ENCODE peak calls at places on chromosomes 1 and 21, in four cellular contexts. I is tibial nerve, V is fibroblast of lung, Q is AG04450. R is an unnamed sample.

GRCh38 chr21:16330340-16331319 is 600.8 kb downstream of the USP25 start:
- DNase-seq in I (peak; percentile 88), V (peak; percentile 89), Q (peak; percentile 44), R (no peak)

GRCh38 chr1:41394405-41394804 is 33.2 kb downstream of the FOXO6 start:
- DNase-seq in I (no peak), V (no peak), Q (no peak), R (no peak)

GRCh38 chr1:212648431-212648830 is 39.9 kb downstream of the ATF3 start:
- DNase-seq in I (no peak), V (no peak), Q (no peak), R (no peak)

GRCh38 chr1:91846007-91846620 is 39.8 kb downstream of the TGFBR3 start:
- DNase-seq in I (peak; percentile 47), V (peak; percentile 83), Q (peak; percentile 29), R (no peak)

GRCh38 chr1:33133478-33134105 is 48.3 kb downstream of the TRIM62 start:
- DNase-seq in I (no peak), V (no peak), Q (no peak), R (no peak)

GRCh38 chr1:54894271-54894670 is 7.3 kb upstream of the DHCR24 start:
- DNase-seq in I (no peak), V (no peak), Q (no peak), R (no peak)

GRCh38 chr1:212070720-212071302 is 35.3 kb downstream of the DTL start:
- DNase-seq in I (no peak), V (peak; percentile 78), Q (peak; percentile 8), R (no peak)

GRCh38 chr1:40185951-40186864 is 25.0 kb downstream of the RLF start:
- DNase-seq in I (no peak), V (no peak), Q (no peak), R (no peak)

GRCh38 chr1:29121951-29122661 is 1.6 kb downstream of the TMEM200B start:
- DNase-seq in I (no peak), V (peak; percentile 42), Q (no peak), R (no peak)

GRCh38 chr1:214808845-214809460 is 206.0 kb downstream of the CENPF start:
- DNase-seq in I (no peak), V (peak; percentile 66), Q (no peak), R (no peak)

GRCh38 chr1:31872658-31873636 is 57.1 kb upstream of the SPOCD1 start:
- DNase-seq in I (no peak), V (no peak), Q (no peak), R (no peak)

GRCh38 chr1:205108464-205108863 is 13.3 kb downstream of the RBBP5 start:
- DNase-seq in I (no peak), V (no peak), Q (no peak), R (no peak)

GRCh38 chr1:62240651-62241050 is 46.0 kb downstream of the L1TD1 start:
- DNase-seq in I (no peak), V (no peak), Q (no peak), R (no peak)

GRCh38 chr1:53073899-53074311 is 11.9 kb downstream of the PODN start:
- DNase-seq in I (peak; percentile 49), V (peak; percentile 41), Q (no peak), R (peak; percentile 3)

GRCh38 chr21:25578070-25578961 is 29.0 kb downstream of the MRPL39 start:
- DNase-seq in I (no peak), V (no peak), Q (peak; percentile 30), R (no peak)

GRCh38 chr1:209249785-209250441 is 333.6 kb upstream of the CAMK1G start:
- DNase-seq in I (no peak), V (no peak), Q (no peak), R (no peak)

GRCh38 chr1:22256213-22256512 is 113.3 kb upstream of the WNT4 start:
- DNase-seq in I (no peak), V (no peak), Q (no peak), R (no peak)

GRCh38 chr1:160211010-160211790 is 6.0 kb downstream of the PEA15 start:
- DNase-seq in I (no peak), V (no peak), Q (no peak), R (no peak)

GRCh38 chr1:214022229-214022791 is 34.5 kb downstream of the PROX1 start:
- DNase-seq in I (no peak), V (no peak), Q (no peak), R (no peak)

GRCh38 chr1:200963076-200963475 is 60.4 kb downstream of the KIF21B start:
- DNase-seq in I (no peak), V (no peak), Q (no peak), R (no peak)

GRCh38 chr1:100188617-100189016 is 10.6 kb upstream of the LRRC39 start:
- DNase-seq in I (no peak), V (peak; percentile 81), Q (peak; percentile 8), R (peak; percentile 5)

DNA sequence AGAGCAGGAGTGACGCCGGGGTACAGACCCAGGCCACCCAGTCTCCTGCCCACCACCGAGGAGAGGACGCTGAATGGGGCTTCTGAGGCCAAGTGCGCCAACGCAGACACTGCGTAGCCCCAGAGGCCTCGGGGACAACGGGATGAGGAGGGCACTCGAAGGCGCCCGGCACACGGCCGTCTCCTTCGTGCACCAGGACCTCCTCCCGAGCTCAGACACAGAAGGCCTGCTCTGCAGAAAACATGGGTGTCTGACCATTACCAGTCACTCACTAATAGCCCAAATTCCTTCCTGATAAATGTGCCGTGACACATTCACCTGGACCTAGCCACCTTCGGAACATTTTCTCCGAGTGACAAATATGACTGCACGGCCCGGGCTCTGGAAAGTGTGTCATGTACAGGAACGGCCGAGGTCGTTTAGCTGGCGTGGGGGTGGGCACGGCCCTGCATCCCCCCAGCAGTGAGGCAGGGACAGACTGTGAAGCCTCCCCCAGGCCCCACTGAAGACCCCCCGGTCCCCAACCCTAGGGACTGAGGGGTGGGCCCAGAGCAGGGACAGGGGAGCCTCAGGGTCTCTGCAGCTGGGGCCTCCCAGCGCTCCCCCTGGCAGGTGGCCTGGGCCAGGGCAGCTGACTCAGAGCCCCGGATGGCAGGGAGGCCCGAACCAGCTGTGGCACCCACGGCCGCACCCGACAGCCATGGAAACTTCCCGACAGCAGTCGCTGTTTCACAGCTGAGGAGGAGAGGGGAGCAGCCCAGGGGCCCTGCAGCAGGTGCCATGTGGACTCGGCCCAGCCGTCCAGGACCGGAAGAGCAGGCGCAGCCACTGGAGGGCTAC is 16.7 kb upstream of the COL6A2 start:
- DNase-seq in I (no peak), V (peak; percentile 35), Q (no peak), R (no peak)
- H3K27ac ChIP-seq in I (no peak overlapping the region), V (peak overlapping the region; percentile 79), Q (no peak overlapping the region), R (no peak overlapping the region)

GRCh38 chr1:187443939-187444338 is 615.2 kb downstream of the PLA2G4A start:
- DNase-seq in I (no peak), V (no peak), Q (no peak), R (no peak)
- H3K27ac ChIP-seq in I (no peak overlapping the region), V (no peak overlapping the region), Q (no peak overlapping the region), R (no peak overlapping the region)

GRCh38 chr21:31912501-31912900 is 39.7 kb downstream of the HUNK start:
- DNase-seq in I (no peak), V (no peak), Q (no peak), R (no peak)

GRCh38 chr21:31911138-31911907 is 38.5 kb downstream of the HUNK start:
- DNase-seq in I (no peak), V (no peak), Q (no peak), R (no peak)

GRCh38 chr21:31915566-31915965 is 42.7 kb downstream of the HUNK start:
- DNase-seq in I (no peak), V (no peak), Q (no peak), R (no peak)

GRCh38 chr21:31914472-31914871 is 41.7 kb downstream of the HUNK start:
- DNase-seq in I (no peak), V (no peak), Q (no peak), R (no peak)

DNA sequence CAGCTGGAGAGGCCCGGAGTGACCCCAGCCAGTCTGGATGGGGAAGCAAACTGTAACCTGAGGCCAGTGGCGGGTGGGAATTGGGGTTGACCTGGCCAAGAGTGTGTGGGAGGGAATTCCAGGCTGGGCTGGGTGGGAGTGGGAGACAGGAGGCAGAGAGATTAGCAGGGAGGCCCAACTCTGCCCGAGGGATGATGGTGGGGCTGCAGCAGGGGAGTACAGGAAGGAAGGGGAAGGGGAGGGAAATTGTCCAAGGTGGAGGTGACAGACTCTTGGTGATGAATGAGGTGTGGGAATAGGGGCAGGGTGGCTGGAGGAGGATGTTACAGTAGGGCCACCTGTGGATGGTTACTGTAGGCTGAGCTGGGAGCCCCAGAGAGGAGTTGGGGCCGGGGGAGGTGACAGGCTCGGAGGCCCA is 40.4 kb downstream of the HUNK start:
- DNase-seq in I (no peak), V (no peak), Q (no peak), R (no peak)
- H3K27ac ChIP-seq in I (no peak overlapping the region), V (no peak overlapping the region), Q (no peak overlapping the region), R (no peak overlapping the region)

GRCh38 chr1:10211805-10212405 is 1.5 kb downstream of the KIF1B start:
- DNase-seq in I (no peak), V (no peak), Q (no peak), R (no peak)
- H3K27ac ChIP-seq in I (peak overlapping the region; percentile 95), V (peak overlapping the region; percentile 95), Q (peak overlapping the region; percentile 90), R (peak overlapping the region; percentile 99)

GRCh38 chr1:179337942-179338560 is 27.7 kb upstream of the AXDND1 start:
- DNase-seq in I (no peak), V (no peak), Q (no peak), R (no peak)

GRCh38 chr1:179329862-179330261 is 35.9 kb upstream of the AXDND1 start:
- DNase-seq in I (no peak), V (no peak), Q (no peak), R (no peak)

GRCh38 chr1:179337343-179337742 is 28.4 kb upstream of the AXDND1 start:
- DNase-seq in I (no peak), V (no peak), Q (no peak), R (no peak)

DNA sequence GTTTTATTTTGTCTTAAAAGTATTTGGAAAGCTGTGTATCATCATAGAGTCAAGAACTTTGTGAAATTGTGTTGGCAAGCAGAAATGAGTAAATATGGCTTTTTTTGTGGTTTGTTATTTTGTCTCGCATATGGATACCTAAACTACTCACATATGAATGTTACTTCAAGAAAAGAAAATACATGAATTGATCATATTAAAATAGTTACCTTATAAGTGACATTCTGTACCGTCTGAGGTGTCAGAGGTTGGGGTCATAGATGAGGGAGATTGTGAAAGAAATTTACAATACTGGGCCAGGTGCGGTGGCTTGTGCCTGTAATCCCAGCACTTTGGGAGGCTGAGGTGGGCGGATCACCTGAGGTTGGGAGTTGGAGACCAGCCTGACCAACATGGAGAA is 31.3 kb upstream of the AXDND1 start:
- DNase-seq in I (no peak), V (no peak), Q (no peak), R (no peak)
- H3K27ac ChIP-seq in I (no peak overlapping the region), V (no peak overlapping the region), Q (no peak overlapping the region), R (no peak overlapping the region)

DNA sequence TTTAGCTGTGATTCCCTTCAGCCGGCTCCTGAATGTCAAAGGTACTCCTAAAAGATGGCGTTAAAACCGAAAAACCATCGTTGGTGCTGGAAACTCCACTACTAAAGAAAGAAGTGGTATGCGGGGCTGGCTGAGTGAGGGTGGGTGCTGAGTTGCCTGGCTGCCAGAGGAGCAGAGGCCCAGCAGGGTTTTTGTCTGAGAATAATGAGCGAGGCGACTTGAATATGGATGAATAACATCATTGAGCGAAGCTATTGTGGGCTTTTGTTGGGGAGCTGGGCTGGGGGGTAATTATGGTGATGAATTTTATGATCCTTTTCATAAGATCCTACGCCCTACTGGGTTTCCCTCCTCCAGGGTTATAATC is 1.9 kb downstream of the PDPN start:
- DNase-seq in I (no peak), V (no peak), Q (no peak), R (no peak)
- H3K27ac ChIP-seq in I (peak overlapping the region; percentile 52), V (no peak overlapping the region), Q (no peak overlapping the region), R (peak overlapping the region; percentile 66)